ENCODE peak calls at places on chromosomes 5 and 9, in eight cellular contexts. J is lung, Y is fibroblast of lung, N is PC-3, C is neural progenitor cell, E is dorsolateral prefrontal cortex, P is neuronal stem cell, H is tibial artery. O is an unnamed sample.

GRCh38 chr5:99589424-99589823 is 660.6 kb upstream of the CHD1 start:
- DNase-seq in J (no peak), Y (no peak), N (no peak), C (no peak), E (no peak), P (no peak), H (no peak), O (no peak)

GRCh38 chr5:154782326-154782725 is 27.1 kb downstream of the LARP1 start:
- DNase-seq in J (no peak), Y (no peak), N (no peak), C (peak), E (no peak), P (no peak), H (no peak), O (peak)

GRCh38 chr5:126043684-126044083 is 379.5 kb upstream of the GRAMD2B start:
- DNase-seq in J (no peak), Y (no peak), N (no peak), C (no peak), E (no peak), P (no peak), H (no peak), O (no peak)

GRCh38 chr5:78577051-78577807 is 71.3 kb downstream of the LHFPL2 start:
- DNase-seq in J (no peak), Y (peak), N (no peak), C (no peak), E (no peak), P (no peak), H (peak), O (no peak)

GRCh38 chr9:28064241-28064640 is 491.0 kb upstream of the C9orf72 start:
- DNase-seq in J (no peak), Y (no peak), N (no peak), C (no peak), E (no peak), P (no peak), H (no peak), O (no peak)

GRCh38 chr5:172854451-172854871 is 20.4 kb downstream of the ERGIC1 start:
- DNase-seq in J (no peak), Y (peak), N (no peak), C (no peak), E (no peak), P (no peak), H (peak), O (peak)

GRCh38 chr5:158609729-158610128 is 490.0 kb downstream of the EBF1 start:
- DNase-seq in J (no peak), Y (no peak), N (no peak), C (no peak), E (no peak), P (no peak), H (no peak), O (no peak)

GRCh38 chr5:139256820-139257219 is 36.7 kb upstream of the MATR3 start:
- DNase-seq in J (no peak), Y (no peak), N (no peak), C (no peak), E (no peak), P (no peak), H (no peak), O (no peak)

GRCh38 chr5:52665544-52665943 is 122.2 kb upstream of the ITGA1 start:
- DNase-seq in J (no peak), Y (peak), N (no peak), C (no peak), E (no peak), P (no peak), H (no peak), O (no peak)

GRCh38 chr9:125991886-125992529 is 244.8 kb downstream of the PBX3 start:
- DNase-seq in J (no peak), Y (no peak), N (no peak), C (no peak), E (no peak), P (no peak), H (peak), O (peak)

GRCh38 chr5:125375143-125375542 is 628.7 kb upstream of the ZNF608 start:
- DNase-seq in J (no peak), Y (no peak), N (no peak), C (no peak), E (no peak), P (no peak), H (no peak), O (no peak)

GRCh38 chr5:124881333-124881732 is 134.9 kb upstream of the ZNF608 start:
- DNase-seq in J (no peak), Y (no peak), N (no peak), C (no peak), E (no peak), P (no peak), H (no peak), O (no peak)

DNA sequence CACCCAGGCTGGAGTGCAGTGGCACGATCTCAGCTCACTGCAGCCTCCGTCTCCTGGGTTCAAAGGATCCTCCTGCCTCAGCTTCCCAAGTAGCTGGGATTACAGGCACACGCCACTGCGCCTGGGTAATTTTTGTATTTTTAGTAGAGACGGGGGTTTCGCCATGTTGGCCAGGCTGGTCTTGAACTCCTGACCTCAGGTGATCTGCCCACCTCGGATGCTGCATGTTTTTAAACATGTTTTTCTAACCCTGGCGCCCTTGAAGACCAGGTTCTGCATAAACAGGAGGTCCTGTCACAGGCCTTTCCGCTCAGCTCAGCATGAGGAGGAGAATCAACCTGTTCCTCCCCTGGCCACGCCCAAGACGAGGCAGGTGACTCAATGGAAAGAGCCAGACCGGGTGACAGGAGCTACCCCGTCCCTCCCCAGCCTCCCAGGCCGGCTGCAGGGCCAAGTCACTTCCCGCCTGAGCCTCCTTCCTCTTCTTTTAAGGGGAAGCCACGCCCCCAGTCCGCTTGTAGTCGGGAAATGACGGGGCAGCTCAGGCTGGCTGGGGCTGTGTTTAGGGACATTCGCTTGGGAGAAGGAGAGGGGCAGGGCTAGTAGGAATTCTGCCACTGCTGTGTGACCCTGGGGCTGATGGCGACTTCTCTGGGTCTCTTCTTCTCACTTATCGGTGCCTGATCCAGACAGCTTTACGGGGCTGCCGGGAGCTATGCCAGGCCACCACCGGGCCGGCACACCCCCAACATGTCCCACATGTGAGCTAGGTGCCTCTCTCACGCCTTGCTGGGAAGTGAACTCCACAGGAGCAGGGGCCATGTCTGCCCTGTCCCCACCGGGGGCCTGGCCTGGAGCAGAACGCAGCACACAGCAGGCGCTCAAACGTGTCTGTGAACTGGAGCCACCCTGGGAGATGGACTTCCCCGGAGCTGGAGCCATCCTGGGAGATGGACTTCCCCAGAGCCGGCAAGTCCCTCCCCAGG is 6.1 kb downstream of the NOTCH1 start:
- DNase-seq in J (peak), Y (peak), N (peak), C (no peak), E (peak), P (no peak), H (peak), O (peak)
- H3K27ac ChIP-seq in J (peak), Y (peak), N (peak), C (no peak), E (peak), P (no peak), H (peak), O (peak)

GRCh38 chr9:138071292-138071691 is 193.7 kb downstream of the CACNA1B start:
- DNase-seq in J (no peak), Y (no peak), N (no peak), C (no peak), E (no peak), P (no peak), H (no peak), O (no peak)
- H3K4me3 ChIP-seq in J (no peak), Y (no peak), N (no peak), C (no peak), E (no peak), P (no peak), H (no peak), O (no peak)

GRCh38 chr9:87498816-87499454 is 1.3 kb downstream of the DAPK1 start:
- DNase-seq in J (no peak), Y (no peak), N (no peak), C (peak), E (no peak), P (peak), H (no peak), O (peak)
- H3K27ac ChIP-seq in J (no peak), Y (no peak), N (no peak), C (no peak), E (peak), P (no peak), H (peak), O (peak)

DNA sequence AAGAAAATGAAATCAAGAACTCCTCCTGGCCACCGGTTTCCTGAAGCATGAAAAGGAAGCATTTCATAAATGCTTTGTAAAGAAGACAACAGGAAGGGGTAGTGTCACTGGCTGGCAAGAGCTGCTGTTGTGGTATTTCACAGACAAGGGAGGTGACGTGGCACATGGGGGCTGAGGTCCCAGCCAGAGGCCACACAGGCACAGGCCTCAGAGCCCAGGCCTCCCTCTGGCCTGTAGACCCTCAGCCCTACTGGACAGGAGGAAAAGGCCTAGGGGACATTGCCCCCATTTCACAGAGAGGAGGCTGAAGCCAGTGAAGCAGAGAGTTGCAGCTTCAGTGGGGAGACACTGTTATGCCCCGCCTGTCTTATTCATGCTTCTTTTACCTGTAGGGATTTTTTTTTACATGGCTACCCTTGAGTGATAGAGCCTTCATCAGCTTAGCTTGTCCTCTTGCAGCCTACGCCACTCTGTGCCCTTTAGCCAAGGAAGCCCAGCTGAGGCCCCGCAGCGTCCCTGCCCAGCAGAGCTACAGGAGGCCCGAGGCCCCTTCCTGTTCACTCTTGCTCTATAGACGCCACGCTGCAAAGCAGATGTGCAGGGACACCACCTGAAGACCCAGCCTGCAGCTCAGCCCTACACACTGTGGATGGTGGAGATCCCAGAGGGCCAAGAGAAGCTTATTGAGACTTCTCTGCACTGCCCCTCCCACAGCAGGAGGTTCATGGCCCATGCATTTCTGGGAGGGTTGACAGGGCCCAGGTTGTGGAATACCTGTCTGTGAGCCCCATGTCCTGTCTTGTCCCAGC is 33.8 kb downstream of the IRF1 start:
- DNase-seq in J (peak), Y (no peak), N (no peak), C (no peak), E (no peak), P (no peak), H (peak), O (peak)
- H3K4me3 ChIP-seq in J (no peak), Y (no peak), N (no peak), C (no peak), E (no peak), P (no peak), H (no peak), O (no peak)

DNA sequence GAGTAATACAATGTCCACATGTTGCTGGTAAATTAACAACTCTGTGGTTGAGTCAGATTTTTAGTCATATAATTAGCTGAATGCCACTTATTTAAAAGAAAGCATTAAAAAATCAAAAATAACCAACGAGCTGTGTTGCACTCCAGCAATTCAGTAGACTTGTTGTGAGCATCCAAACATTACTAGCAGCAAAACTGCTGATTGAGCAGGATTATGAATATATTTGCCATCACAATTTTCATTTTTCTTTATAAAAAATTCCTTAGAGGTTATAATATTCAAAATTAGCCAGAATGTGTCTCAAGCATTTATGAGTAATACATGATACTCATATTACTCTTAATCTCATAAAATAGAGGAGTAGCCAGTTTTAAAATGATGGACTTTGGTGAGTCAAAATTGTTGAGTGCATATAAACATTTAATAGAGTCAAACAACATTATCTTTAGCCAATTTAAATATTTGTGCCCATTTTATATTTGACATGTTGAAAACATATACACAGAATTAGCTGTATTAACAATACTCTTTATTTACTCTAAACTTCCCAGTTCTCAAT is 44.0 kb downstream of the ST8SIA4 start:
- DNase-seq in J (no peak), Y (no peak), N (peak), C (no peak), E (no peak), P (no peak), H (no peak), O (no peak)
- H3K27ac ChIP-seq in J (no peak), Y (no peak), N (peak), C (no peak), E (no peak), P (no peak), H (no peak), O (no peak)

GRCh38 chr5:168464214-168464613 is 22.1 kb upstream of the RARS1 start:
- DNase-seq in J (no peak), Y (no peak), N (no peak), C (no peak), E (no peak), P (no peak), H (no peak), O (no peak)

GRCh38 chr5:168468836-168469235 is 17.4 kb upstream of the RARS1 start:
- DNase-seq in J (no peak), Y (peak), N (no peak), C (no peak), E (no peak), P (no peak), H (no peak), O (no peak)

GRCh38 chr5:168464641-168465040 is 21.6 kb upstream of the RARS1 start:
- DNase-seq in J (no peak), Y (no peak), N (no peak), C (no peak), E (no peak), P (no peak), H (no peak), O (peak)

GRCh38 chr5:168471785-168472184 is 14.5 kb upstream of the RARS1 start:
- DNase-seq in J (no peak), Y (peak), N (no peak), C (no peak), E (no peak), P (no peak), H (no peak), O (no peak)

GRCh38 chr5:168467755-168468280 is 18.5 kb upstream of the RARS1 start:
- DNase-seq in J (no peak), Y (no peak), N (no peak), C (no peak), E (no peak), P (no peak), H (no peak), O (no peak)
- H3K4me3 ChIP-seq in J (no peak), Y (no peak), N (no peak), C (no peak), E (no peak), P (peak), H (no peak), O (no peak)

GRCh38 chr9:135884328-135885035 is 22.9 kb downstream of the CAMSAP1 start:
- DNase-seq in J (no peak), Y (peak), N (peak), C (no peak), E (no peak), P (no peak), H (no peak), O (no peak)
- H3K27ac ChIP-seq in J (no peak), Y (peak), N (no peak), C (no peak), E (peak), P (no peak), H (no peak), O (no peak)

DNA sequence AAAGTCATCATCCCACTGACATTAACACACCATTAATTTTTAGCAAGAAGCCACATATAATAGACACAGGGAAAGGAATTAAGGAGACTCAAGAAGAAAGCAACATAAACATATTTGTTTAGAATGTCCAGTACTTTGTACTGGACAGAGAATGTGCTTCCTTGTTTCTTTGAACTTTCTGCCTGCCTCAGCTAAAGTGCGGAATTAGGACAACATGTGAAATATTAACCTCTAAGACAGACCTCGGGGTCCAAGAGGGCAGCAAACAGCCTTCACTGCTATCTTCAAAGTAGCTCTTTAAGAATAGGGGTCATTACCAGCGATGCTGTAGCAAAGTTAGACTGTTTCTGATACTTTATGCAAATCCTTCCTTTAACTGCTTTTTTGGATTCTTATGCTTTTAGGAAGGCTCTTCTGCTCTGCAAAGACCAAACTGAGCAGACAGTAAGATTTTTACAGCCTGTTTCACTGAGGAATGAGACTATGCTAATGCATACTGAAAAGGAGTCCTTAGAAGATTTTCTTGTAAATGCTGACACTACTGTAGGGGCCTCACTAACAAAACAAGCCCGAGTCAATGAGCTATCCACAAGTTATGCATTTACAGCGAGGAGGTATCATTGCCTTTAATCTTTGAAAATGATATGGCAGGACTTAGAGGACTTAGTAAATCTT is 23.9 kb downstream of the DAB2 start:
- DNase-seq in J (no peak), Y (peak), N (no peak), C (no peak), E (no peak), P (no peak), H (no peak), O (no peak)
- H3K4me3 ChIP-seq in J (no peak), Y (no peak), N (no peak), C (no peak), E (no peak), P (no peak), H (no peak), O (no peak)

O was measured in right lobe of liver.